ENCODE peak calls at places on chromosomes 12 and 14, in ten cellular contexts. One of them, this sample, is unnamed. For H3K4me1, the result is how much of the 10 kb centered on the place peaks cover.

GRCh38 chr12:120588948-120589930 is 8.0 kb upstream of the POP5 start:
- DNase-seq in tibial artery: peak
- DNase-seq in heart right ventricle: peak
- DNase-seq in heart left ventricle: peak
- DNase-seq in Peyer's patch: no peak
- DNase-seq in left lung: peak
- DNase-seq in adrenal gland: no peak
- DNase-seq in CD8-positive, alpha-beta memory T cell: no peak
- DNase-seq in cardiac muscle cell: no peak
- DNase-seq in IMR-90: no peak
- DNase-seq in this sample: no peak

GRCh38 chr12:13211859-13212664 is 15.5 kb downstream of the EMP1 start:
- DNase-seq in tibial artery: no peak
- DNase-seq in heart right ventricle: no peak
- DNase-seq in heart left ventricle: no peak
- DNase-seq in Peyer's patch: no peak
- DNase-seq in left lung: no peak
- DNase-seq in adrenal gland: peak
- DNase-seq in CD8-positive, alpha-beta memory T cell: peak
- DNase-seq in cardiac muscle cell: peak
- DNase-seq in IMR-90: peak
- DNase-seq in this sample: peak

GRCh38 chr14:96271421-96271762 is 15.4 kb downstream of the BDKRB1 start:
- DNase-seq in tibial artery: no peak
- DNase-seq in heart right ventricle: no peak
- DNase-seq in heart left ventricle: no peak
- DNase-seq in Peyer's patch: no peak
- DNase-seq in left lung: no peak
- DNase-seq in adrenal gland: no peak
- DNase-seq in CD8-positive, alpha-beta memory T cell: no peak
- DNase-seq in cardiac muscle cell: no peak
- DNase-seq in IMR-90: no peak
- DNase-seq in this sample: peak

GRCh38 chr14:77102154-77102553 is 4.1 kb downstream of the CIPC start:
- DNase-seq in tibial artery: no peak
- DNase-seq in heart right ventricle: no peak
- DNase-seq in heart left ventricle: no peak
- DNase-seq in Peyer's patch: no peak
- DNase-seq in left lung: no peak
- DNase-seq in adrenal gland: no peak
- DNase-seq in CD8-positive, alpha-beta memory T cell: no peak
- DNase-seq in cardiac muscle cell: no peak
- DNase-seq in IMR-90: no peak
- DNase-seq in this sample: peak

GRCh38 chr14:101078105-101078891 is 174.8 kb upstream of the RTL1 start:
- DNase-seq in tibial artery: no peak
- DNase-seq in heart right ventricle: no peak
- DNase-seq in heart left ventricle: no peak
- DNase-seq in Peyer's patch: no peak
- DNase-seq in left lung: peak
- DNase-seq in adrenal gland: peak
- DNase-seq in CD8-positive, alpha-beta memory T cell: no peak
- DNase-seq in cardiac muscle cell: no peak
- DNase-seq in IMR-90: no peak
- DNase-seq in this sample: no peak

GRCh38 chr12:115404761-115405470 is 720.9 kb upstream of the TBX3 start:
- DNase-seq in tibial artery: no peak
- DNase-seq in heart right ventricle: no peak
- DNase-seq in heart left ventricle: no peak
- DNase-seq in Peyer's patch: no peak
- DNase-seq in left lung: no peak
- DNase-seq in adrenal gland: no peak
- DNase-seq in CD8-positive, alpha-beta memory T cell: no peak
- DNase-seq in cardiac muscle cell: no peak
- DNase-seq in IMR-90: peak
- DNase-seq in this sample: no peak

GRCh38 chr12:113678222-113678621 is 206.6 kb upstream of the LHX5 start:
- DNase-seq in tibial artery: no peak
- DNase-seq in heart right ventricle: no peak
- DNase-seq in heart left ventricle: no peak
- DNase-seq in Peyer's patch: no peak
- DNase-seq in left lung: no peak
- DNase-seq in adrenal gland: no peak
- DNase-seq in CD8-positive, alpha-beta memory T cell: no peak
- DNase-seq in cardiac muscle cell: no peak
- DNase-seq in IMR-90: no peak
- DNase-seq in this sample: no peak

GRCh38 chr14:55240526-55241178 is 30.6 kb upstream of the FBXO34 start:
- DNase-seq in tibial artery: no peak
- DNase-seq in heart right ventricle: peak
- DNase-seq in heart left ventricle: no peak
- DNase-seq in Peyer's patch: no peak
- DNase-seq in left lung: peak
- DNase-seq in adrenal gland: no peak
- DNase-seq in CD8-positive, alpha-beta memory T cell: no peak
- DNase-seq in cardiac muscle cell: no peak
- DNase-seq in IMR-90: peak
- DNase-seq in this sample: no peak

GRCh38 chr12:72030272-72030671 is 91.6 kb downstream of the TPH2 start:
- DNase-seq in tibial artery: no peak
- DNase-seq in heart right ventricle: no peak
- DNase-seq in heart left ventricle: no peak
- DNase-seq in Peyer's patch: no peak
- DNase-seq in left lung: no peak
- DNase-seq in adrenal gland: no peak
- DNase-seq in CD8-positive, alpha-beta memory T cell: no peak
- DNase-seq in cardiac muscle cell: no peak
- DNase-seq in IMR-90: no peak
- DNase-seq in this sample: no peak

GRCh38 chr14:70771781-70772212 is 37.5 kb downstream of the MAP3K9 start:
- DNase-seq in tibial artery: no peak
- DNase-seq in heart right ventricle: no peak
- DNase-seq in heart left ventricle: no peak
- DNase-seq in Peyer's patch: no peak
- DNase-seq in left lung: no peak
- DNase-seq in adrenal gland: no peak
- DNase-seq in CD8-positive, alpha-beta memory T cell: no peak
- DNase-seq in cardiac muscle cell: no peak
- DNase-seq in IMR-90: no peak
- DNase-seq in this sample: no peak
- H3K27ac ChIP-seq in tibial artery: no peak
- H3K27ac ChIP-seq in heart right ventricle: no peak
- H3K27ac ChIP-seq in heart left ventricle: no peak
- H3K27ac ChIP-seq in Peyer's patch: no peak
- H3K27ac ChIP-seq in left lung: no peak
- H3K27ac ChIP-seq in adrenal gland: no peak
- H3K27ac ChIP-seq in CD8-positive, alpha-beta memory T cell: no peak
- H3K27ac ChIP-seq in cardiac muscle cell: no peak
- H3K27ac ChIP-seq in IMR-90: no peak
- H3K27ac ChIP-seq in this sample: no peak

DNA sequence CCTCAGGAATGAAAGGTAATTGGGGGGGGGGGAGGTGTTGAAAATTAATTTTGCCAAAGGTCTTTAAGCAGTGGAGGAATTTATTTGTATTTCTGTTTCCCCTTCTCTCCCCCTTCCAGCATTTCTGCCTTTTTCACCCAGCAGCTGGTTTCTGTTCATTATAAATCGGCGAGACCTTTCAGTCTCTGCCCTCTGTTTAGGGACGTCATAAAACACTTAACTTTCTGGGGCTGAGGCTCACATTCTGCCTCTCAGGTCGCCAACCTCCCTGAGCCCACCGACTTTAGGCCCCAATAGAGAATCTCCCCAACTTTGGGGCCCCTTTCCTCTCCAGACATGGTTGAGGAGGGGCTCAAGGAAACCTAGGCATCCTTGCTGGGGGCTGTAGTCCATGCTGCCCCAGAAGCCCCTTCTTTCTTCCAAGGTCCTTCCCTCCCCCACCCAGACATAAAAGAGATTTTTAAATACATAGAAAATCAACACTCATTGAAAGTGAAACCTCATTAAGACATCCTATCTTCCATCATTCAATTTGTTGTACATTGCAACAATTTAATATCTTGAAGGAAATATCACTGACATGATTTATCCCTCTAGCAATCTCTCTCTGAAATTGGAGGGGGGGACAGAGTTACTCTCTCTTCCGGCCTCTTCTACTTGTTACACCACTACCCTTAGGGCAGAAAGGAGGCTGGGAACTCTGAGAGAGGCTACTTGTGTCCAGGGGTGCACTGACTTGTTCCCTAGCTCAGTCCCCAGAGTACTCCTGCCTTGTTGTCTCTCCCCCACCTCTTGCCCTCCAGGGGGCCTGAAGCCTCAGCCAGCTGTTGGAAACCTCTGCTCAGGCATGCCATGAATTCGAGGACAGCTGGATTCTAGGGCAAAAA is 2.5 kb upstream of the HOXC6 start:
- DNase-seq in tibial artery: no peak
- DNase-seq in heart right ventricle: no peak
- DNase-seq in heart left ventricle: no peak
- DNase-seq in Peyer's patch: no peak
- DNase-seq in left lung: no peak
- DNase-seq in adrenal gland: peak
- DNase-seq in CD8-positive, alpha-beta memory T cell: no peak
- DNase-seq in cardiac muscle cell: no peak
- DNase-seq in IMR-90: no peak
- DNase-seq in this sample: no peak
- H3K4me1 ChIP-seq in tibial artery: half or more
- H3K4me1 ChIP-seq in heart right ventricle: under half
- H3K4me1 ChIP-seq in heart left ventricle: under half
- H3K4me1 ChIP-seq in Peyer's patch: under half
- H3K4me1 ChIP-seq in left lung: under half
- H3K4me1 ChIP-seq in adrenal gland: under half
- H3K4me1 ChIP-seq in CD8-positive, alpha-beta memory T cell: under half
- H3K4me1 ChIP-seq in cardiac muscle cell: under half
- H3K4me1 ChIP-seq in IMR-90: under half
- H3K4me1 ChIP-seq in this sample: under half

GRCh38 chr12:67482751-67483661 is 165.5 kb upstream of the DYRK2 start:
- DNase-seq in tibial artery: peak
- DNase-seq in heart right ventricle: peak
- DNase-seq in heart left ventricle: peak
- DNase-seq in Peyer's patch: no peak
- DNase-seq in left lung: no peak
- DNase-seq in adrenal gland: peak
- DNase-seq in CD8-positive, alpha-beta memory T cell: peak
- DNase-seq in cardiac muscle cell: peak
- DNase-seq in IMR-90: peak
- DNase-seq in this sample: peak
- H3K27ac ChIP-seq in tibial artery: no peak
- H3K27ac ChIP-seq in heart right ventricle: no peak
- H3K27ac ChIP-seq in heart left ventricle: peak
- H3K27ac ChIP-seq in Peyer's patch: peak
- H3K27ac ChIP-seq in left lung: no peak
- H3K27ac ChIP-seq in adrenal gland: no peak
- H3K27ac ChIP-seq in CD8-positive, alpha-beta memory T cell: no peak
- H3K27ac ChIP-seq in cardiac muscle cell: peak
- H3K27ac ChIP-seq in IMR-90: no peak
- H3K27ac ChIP-seq in this sample: no peak

GRCh38 chr14:93954516-93954830 is 21.9 kb downstream of the ASB2 start:
- DNase-seq in tibial artery: no peak
- DNase-seq in heart right ventricle: no peak
- DNase-seq in heart left ventricle: no peak
- DNase-seq in Peyer's patch: no peak
- DNase-seq in left lung: no peak
- DNase-seq in adrenal gland: no peak
- DNase-seq in CD8-positive, alpha-beta memory T cell: no peak
- DNase-seq in cardiac muscle cell: peak
- DNase-seq in IMR-90: no peak
- DNase-seq in this sample: no peak
- H3K4me1 ChIP-seq in tibial artery: under half
- H3K4me1 ChIP-seq in heart right ventricle: half or more
- H3K4me1 ChIP-seq in heart left ventricle: under half
- H3K4me1 ChIP-seq in Peyer's patch: under half
- H3K4me1 ChIP-seq in left lung: under half
- H3K4me1 ChIP-seq in adrenal gland: under half
- H3K4me1 ChIP-seq in CD8-positive, alpha-beta memory T cell: half or more
- H3K4me1 ChIP-seq in cardiac muscle cell: half or more
- H3K4me1 ChIP-seq in IMR-90: under half
- H3K4me1 ChIP-seq in this sample: under half

DNA sequence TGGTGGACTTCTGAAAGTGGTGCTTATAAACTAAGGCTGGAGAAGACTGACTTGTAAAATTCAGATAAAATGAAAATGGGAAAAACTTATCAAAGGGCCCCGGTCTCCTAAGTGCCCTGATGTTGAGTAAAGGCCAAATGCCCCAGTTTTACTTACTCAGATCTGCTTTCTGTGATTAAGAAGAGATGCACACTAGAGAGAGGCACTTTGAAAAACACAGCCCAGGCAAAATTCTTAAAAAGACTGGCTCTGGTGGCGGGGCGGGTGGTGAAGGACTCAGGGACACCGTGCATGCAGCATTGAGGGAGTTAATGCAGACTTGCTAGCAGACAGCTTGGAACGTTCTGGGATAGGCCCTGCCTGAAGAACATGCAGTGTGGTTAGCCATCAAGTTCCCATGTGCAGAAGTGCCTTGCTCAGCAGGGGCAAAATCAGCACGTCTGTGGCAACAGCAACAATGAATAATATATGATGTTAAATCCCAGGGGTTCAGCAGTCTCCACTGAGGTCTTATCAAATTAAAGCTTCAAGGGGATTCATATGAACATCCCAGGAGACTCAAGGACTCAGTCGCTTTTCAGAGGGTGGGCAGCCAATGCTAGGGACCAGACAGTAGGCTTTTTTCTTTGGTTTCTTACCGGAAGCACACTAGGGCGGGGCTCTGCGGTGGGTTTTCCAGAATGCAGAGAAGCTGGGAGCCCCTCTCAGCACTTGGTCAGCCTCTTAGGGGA is 105.0 kb downstream of the DAD1 start:
- DNase-seq in tibial artery: no peak
- DNase-seq in heart right ventricle: no peak
- DNase-seq in heart left ventricle: no peak
- DNase-seq in Peyer's patch: no peak
- DNase-seq in left lung: no peak
- DNase-seq in adrenal gland: no peak
- DNase-seq in CD8-positive, alpha-beta memory T cell: no peak
- DNase-seq in cardiac muscle cell: no peak
- DNase-seq in IMR-90: no peak
- DNase-seq in this sample: no peak
- H3K27ac ChIP-seq in tibial artery: peak
- H3K27ac ChIP-seq in heart right ventricle: peak
- H3K27ac ChIP-seq in heart left ventricle: no peak
- H3K27ac ChIP-seq in Peyer's patch: peak
- H3K27ac ChIP-seq in left lung: no peak
- H3K27ac ChIP-seq in adrenal gland: no peak
- H3K27ac ChIP-seq in CD8-positive, alpha-beta memory T cell: no peak
- H3K27ac ChIP-seq in cardiac muscle cell: no peak
- H3K27ac ChIP-seq in IMR-90: no peak
- H3K27ac ChIP-seq in this sample: peak